ENCODE peak calls at places on chromosomes 3 and 15, in nine cellular contexts. One of them, this sample, is unnamed.

GRCh38 chr3:127889461-127889863 is 25.6 kb upstream of the KBTBD12 start:
- DNase-seq in cardiac muscle cell: peak
- DNase-seq in activated naive CD8-positive, alpha-beta T cell treated with anti-CD3 and anti-CD28 coated beads, Interleukin-2, amount 50 U/mL, for 24 hours: no peak
- DNase-seq in CD8-positive, alpha-beta memory T cell: no peak
- DNase-seq in aorta: no peak
- DNase-seq in natural killer cell: no peak
- DNase-seq in esophagus squamous epithelium: no peak
- DNase-seq in NCI-H146: no peak
- DNase-seq in RPMI7951: peak
- DNase-seq in this sample: no peak

GRCh38 chr15:31272558-31273257 is 53.9 kb upstream of the KLF13 start:
- DNase-seq in cardiac muscle cell: no peak
- DNase-seq in activated naive CD8-positive, alpha-beta T cell treated with anti-CD3 and anti-CD28 coated beads, Interleukin-2, amount 50 U/mL, for 24 hours: no peak
- DNase-seq in CD8-positive, alpha-beta memory T cell: no peak
- DNase-seq in aorta: peak
- DNase-seq in natural killer cell: peak
- DNase-seq in esophagus squamous epithelium: no peak
- DNase-seq in NCI-H146: no peak
- DNase-seq in RPMI7951: no peak
- DNase-seq in this sample: no peak

GRCh38 chr3:85476891-85477495 is 518.2 kb downstream of the CADM2 start:
- DNase-seq in cardiac muscle cell: no peak
- DNase-seq in activated naive CD8-positive, alpha-beta T cell treated with anti-CD3 and anti-CD28 coated beads, Interleukin-2, amount 50 U/mL, for 24 hours: no peak
- DNase-seq in CD8-positive, alpha-beta memory T cell: no peak
- DNase-seq in aorta: no peak
- DNase-seq in natural killer cell: no peak
- DNase-seq in esophagus squamous epithelium: no peak
- DNase-seq in NCI-H146: peak
- DNase-seq in RPMI7951: peak
- DNase-seq in this sample: no peak

GRCh38 chr3:15557511-15557946 is 36.0 kb upstream of the COLQ start:
- DNase-seq in cardiac muscle cell: peak
- DNase-seq in activated naive CD8-positive, alpha-beta T cell treated with anti-CD3 and anti-CD28 coated beads, Interleukin-2, amount 50 U/mL, for 24 hours: peak
- DNase-seq in CD8-positive, alpha-beta memory T cell: peak
- DNase-seq in aorta: no peak
- DNase-seq in natural killer cell: peak
- DNase-seq in esophagus squamous epithelium: peak
- DNase-seq in NCI-H146: peak
- DNase-seq in RPMI7951: peak
- DNase-seq in this sample: no peak

GRCh38 chr15:49962044-49962602 is 156.9 kb downstream of the ATP8B4 start:
- DNase-seq in cardiac muscle cell: peak
- DNase-seq in activated naive CD8-positive, alpha-beta T cell treated with anti-CD3 and anti-CD28 coated beads, Interleukin-2, amount 50 U/mL, for 24 hours: no peak
- DNase-seq in CD8-positive, alpha-beta memory T cell: no peak
- DNase-seq in aorta: no peak
- DNase-seq in natural killer cell: no peak
- DNase-seq in esophagus squamous epithelium: no peak
- DNase-seq in NCI-H146: no peak
- DNase-seq in RPMI7951: no peak
- DNase-seq in this sample: no peak

GRCh38 chr3:141485578-141486415 is 1.0 kb upstream of the RASA2 start:
- DNase-seq in cardiac muscle cell: peak
- DNase-seq in activated naive CD8-positive, alpha-beta T cell treated with anti-CD3 and anti-CD28 coated beads, Interleukin-2, amount 50 U/mL, for 24 hours: peak
- DNase-seq in CD8-positive, alpha-beta memory T cell: no peak
- DNase-seq in aorta: peak
- DNase-seq in natural killer cell: no peak
- DNase-seq in esophagus squamous epithelium: no peak
- DNase-seq in NCI-H146: no peak
- DNase-seq in RPMI7951: peak
- DNase-seq in this sample: no peak

GRCh38 chr3:8607285-8608040 is 37.1 kb downstream of the SSUH2 start:
- DNase-seq in cardiac muscle cell: peak
- DNase-seq in activated naive CD8-positive, alpha-beta T cell treated with anti-CD3 and anti-CD28 coated beads, Interleukin-2, amount 50 U/mL, for 24 hours: no peak
- DNase-seq in CD8-positive, alpha-beta memory T cell: no peak
- DNase-seq in aorta: peak
- DNase-seq in natural killer cell: no peak
- DNase-seq in esophagus squamous epithelium: no peak
- DNase-seq in NCI-H146: peak
- DNase-seq in RPMI7951: peak
- DNase-seq in this sample: no peak

GRCh38 chr3:170137971-170138370 is 43.6 kb downstream of the PHC3 start:
- DNase-seq in cardiac muscle cell: peak
- DNase-seq in activated naive CD8-positive, alpha-beta T cell treated with anti-CD3 and anti-CD28 coated beads, Interleukin-2, amount 50 U/mL, for 24 hours: no peak
- DNase-seq in CD8-positive, alpha-beta memory T cell: no peak
- DNase-seq in aorta: no peak
- DNase-seq in natural killer cell: no peak
- DNase-seq in esophagus squamous epithelium: no peak
- DNase-seq in NCI-H146: no peak
- DNase-seq in RPMI7951: no peak
- DNase-seq in this sample: no peak

GRCh38 chr15:101148881-101149664 is 102.8 kb downstream of the CHSY1 start:
- DNase-seq in cardiac muscle cell: peak
- DNase-seq in activated naive CD8-positive, alpha-beta T cell treated with anti-CD3 and anti-CD28 coated beads, Interleukin-2, amount 50 U/mL, for 24 hours: no peak
- DNase-seq in CD8-positive, alpha-beta memory T cell: no peak
- DNase-seq in aorta: no peak
- DNase-seq in natural killer cell: no peak
- DNase-seq in esophagus squamous epithelium: no peak
- DNase-seq in NCI-H146: no peak
- DNase-seq in RPMI7951: no peak
- DNase-seq in this sample: no peak

GRCh38 chr3:4680227-4680691 is 187.1 kb downstream of the ITPR1 start:
- DNase-seq in cardiac muscle cell: no peak
- DNase-seq in activated naive CD8-positive, alpha-beta T cell treated with anti-CD3 and anti-CD28 coated beads, Interleukin-2, amount 50 U/mL, for 24 hours: no peak
- DNase-seq in CD8-positive, alpha-beta memory T cell: no peak
- DNase-seq in aorta: no peak
- DNase-seq in natural killer cell: no peak
- DNase-seq in esophagus squamous epithelium: no peak
- DNase-seq in NCI-H146: no peak
- DNase-seq in RPMI7951: peak
- DNase-seq in this sample: no peak

GRCh38 chr3:169999433-169999832 is 32.8 kb downstream of the SEC62 start:
- DNase-seq in cardiac muscle cell: no peak
- DNase-seq in activated naive CD8-positive, alpha-beta T cell treated with anti-CD3 and anti-CD28 coated beads, Interleukin-2, amount 50 U/mL, for 24 hours: no peak
- DNase-seq in CD8-positive, alpha-beta memory T cell: no peak
- DNase-seq in aorta: no peak
- DNase-seq in natural killer cell: no peak
- DNase-seq in esophagus squamous epithelium: no peak
- DNase-seq in NCI-H146: no peak
- DNase-seq in RPMI7951: no peak
- DNase-seq in this sample: no peak

GRCh38 chr3:14625443-14625842 is 26.1 kb upstream of the CCDC174 start:
- DNase-seq in cardiac muscle cell: no peak
- DNase-seq in activated naive CD8-positive, alpha-beta T cell treated with anti-CD3 and anti-CD28 coated beads, Interleukin-2, amount 50 U/mL, for 24 hours: no peak
- DNase-seq in CD8-positive, alpha-beta memory T cell: no peak
- DNase-seq in aorta: no peak
- DNase-seq in natural killer cell: no peak
- DNase-seq in esophagus squamous epithelium: no peak
- DNase-seq in NCI-H146: no peak
- DNase-seq in RPMI7951: no peak
- DNase-seq in this sample: no peak

GRCh38 chr15:61205427-61205826 is 23.7 kb downstream of the RORA start:
- DNase-seq in cardiac muscle cell: peak
- DNase-seq in activated naive CD8-positive, alpha-beta T cell treated with anti-CD3 and anti-CD28 coated beads, Interleukin-2, amount 50 U/mL, for 24 hours: no peak
- DNase-seq in CD8-positive, alpha-beta memory T cell: no peak
- DNase-seq in aorta: no peak
- DNase-seq in natural killer cell: no peak
- DNase-seq in esophagus squamous epithelium: no peak
- DNase-seq in NCI-H146: no peak
- DNase-seq in RPMI7951: peak
- DNase-seq in this sample: no peak

GRCh38 chr15:27244047-27244446 is 273.1 kb downstream of the GABRG3 start:
- DNase-seq in cardiac muscle cell: no peak
- DNase-seq in activated naive CD8-positive, alpha-beta T cell treated with anti-CD3 and anti-CD28 coated beads, Interleukin-2, amount 50 U/mL, for 24 hours: no peak
- DNase-seq in CD8-positive, alpha-beta memory T cell: no peak
- DNase-seq in aorta: no peak
- DNase-seq in natural killer cell: no peak
- DNase-seq in esophagus squamous epithelium: no peak
- DNase-seq in NCI-H146: no peak
- DNase-seq in RPMI7951: no peak
- DNase-seq in this sample: no peak

GRCh38 chr3:175150812-175151411 is 291.8 kb downstream of the NAALADL2 start:
- DNase-seq in cardiac muscle cell: no peak
- DNase-seq in activated naive CD8-positive, alpha-beta T cell treated with anti-CD3 and anti-CD28 coated beads, Interleukin-2, amount 50 U/mL, for 24 hours: no peak
- DNase-seq in CD8-positive, alpha-beta memory T cell: no peak
- DNase-seq in aorta: no peak
- DNase-seq in natural killer cell: no peak
- DNase-seq in esophagus squamous epithelium: no peak
- DNase-seq in NCI-H146: peak
- DNase-seq in RPMI7951: no peak
- DNase-seq in this sample: no peak

GRCh38 chr3:170499562-170500156 is 81.0 kb downstream of the CLDN11 start:
- DNase-seq in cardiac muscle cell: peak
- DNase-seq in activated naive CD8-positive, alpha-beta T cell treated with anti-CD3 and anti-CD28 coated beads, Interleukin-2, amount 50 U/mL, for 24 hours: peak
- DNase-seq in CD8-positive, alpha-beta memory T cell: no peak
- DNase-seq in aorta: no peak
- DNase-seq in natural killer cell: no peak
- DNase-seq in esophagus squamous epithelium: no peak
- DNase-seq in NCI-H146: peak
- DNase-seq in RPMI7951: peak
- DNase-seq in this sample: no peak

GRCh38 chr3:171005648-171006047 is 20.9 kb downstream of the SLC2A2 start:
- DNase-seq in cardiac muscle cell: no peak
- DNase-seq in activated naive CD8-positive, alpha-beta T cell treated with anti-CD3 and anti-CD28 coated beads, Interleukin-2, amount 50 U/mL, for 24 hours: no peak
- DNase-seq in CD8-positive, alpha-beta memory T cell: no peak
- DNase-seq in aorta: no peak
- DNase-seq in natural killer cell: no peak
- DNase-seq in esophagus squamous epithelium: no peak
- DNase-seq in NCI-H146: no peak
- DNase-seq in RPMI7951: peak
- DNase-seq in this sample: no peak

GRCh38 chr15:62782100-62782791 is 260.3 kb upstream of the TPM1 start:
- DNase-seq in cardiac muscle cell: peak
- DNase-seq in activated naive CD8-positive, alpha-beta T cell treated with anti-CD3 and anti-CD28 coated beads, Interleukin-2, amount 50 U/mL, for 24 hours: no peak
- DNase-seq in CD8-positive, alpha-beta memory T cell: no peak
- DNase-seq in aorta: peak
- DNase-seq in natural killer cell: no peak
- DNase-seq in esophagus squamous epithelium: no peak
- DNase-seq in NCI-H146: peak
- DNase-seq in RPMI7951: peak
- DNase-seq in this sample: no peak

GRCh38 chr3:28328188-28329151 is 20.1 kb upstream of the ZCWPW2 start:
- DNase-seq in cardiac muscle cell: peak
- DNase-seq in activated naive CD8-positive, alpha-beta T cell treated with anti-CD3 and anti-CD28 coated beads, Interleukin-2, amount 50 U/mL, for 24 hours: no peak
- DNase-seq in CD8-positive, alpha-beta memory T cell: no peak
- DNase-seq in aorta: no peak
- DNase-seq in natural killer cell: no peak
- DNase-seq in esophagus squamous epithelium: no peak
- DNase-seq in NCI-H146: no peak
- DNase-seq in RPMI7951: peak
- DNase-seq in this sample: no peak

GRCh38 chr15:96303503-96304054 is 26.9 kb upstream of the NR2F2 start:
- DNase-seq in cardiac muscle cell: no peak
- DNase-seq in activated naive CD8-positive, alpha-beta T cell treated with anti-CD3 and anti-CD28 coated beads, Interleukin-2, amount 50 U/mL, for 24 hours: no peak
- DNase-seq in CD8-positive, alpha-beta memory T cell: no peak
- DNase-seq in aorta: no peak
- DNase-seq in natural killer cell: no peak
- DNase-seq in esophagus squamous epithelium: no peak
- DNase-seq in NCI-H146: no peak
- DNase-seq in RPMI7951: no peak
- DNase-seq in this sample: no peak

GRCh38 chr15:89068325-89068784 is 19.9 kb upstream of the ABHD2 start:
- DNase-seq in cardiac muscle cell: peak
- DNase-seq in activated naive CD8-positive, alpha-beta T cell treated with anti-CD3 and anti-CD28 coated beads, Interleukin-2, amount 50 U/mL, for 24 hours: peak
- DNase-seq in CD8-positive, alpha-beta memory T cell: no peak
- DNase-seq in aorta: peak
- DNase-seq in natural killer cell: peak
- DNase-seq in esophagus squamous epithelium: no peak
- DNase-seq in NCI-H146: no peak
- DNase-seq in RPMI7951: peak
- DNase-seq in this sample: peak

GRCh38 chr15:85463273-85463937 is 83.0 kb downstream of the AKAP13 start:
- DNase-seq in cardiac muscle cell: no peak
- DNase-seq in activated naive CD8-positive, alpha-beta T cell treated with anti-CD3 and anti-CD28 coated beads, Interleukin-2, amount 50 U/mL, for 24 hours: no peak
- DNase-seq in CD8-positive, alpha-beta memory T cell: no peak
- DNase-seq in aorta: no peak
- DNase-seq in natural killer cell: no peak
- DNase-seq in esophagus squamous epithelium: no peak
- DNase-seq in NCI-H146: no peak
- DNase-seq in RPMI7951: peak
- DNase-seq in this sample: no peak

GRCh38 chr3:71035886-71036285 is 547.6 kb downstream of the FOXP1 start:
- DNase-seq in cardiac muscle cell: no peak
- DNase-seq in activated naive CD8-positive, alpha-beta T cell treated with anti-CD3 and anti-CD28 coated beads, Interleukin-2, amount 50 U/mL, for 24 hours: no peak
- DNase-seq in CD8-positive, alpha-beta memory T cell: no peak
- DNase-seq in aorta: no peak
- DNase-seq in natural killer cell: no peak
- DNase-seq in esophagus squamous epithelium: no peak
- DNase-seq in NCI-H146: no peak
- DNase-seq in RPMI7951: no peak
- DNase-seq in this sample: no peak

GRCh38 chr3:69439683-69440270 is 53.9 kb upstream of the FRMD4B start:
- DNase-seq in cardiac muscle cell: peak
- DNase-seq in activated naive CD8-positive, alpha-beta T cell treated with anti-CD3 and anti-CD28 coated beads, Interleukin-2, amount 50 U/mL, for 24 hours: no peak
- DNase-seq in CD8-positive, alpha-beta memory T cell: no peak
- DNase-seq in aorta: no peak
- DNase-seq in natural killer cell: no peak
- DNase-seq in esophagus squamous epithelium: no peak
- DNase-seq in NCI-H146: no peak
- DNase-seq in RPMI7951: peak
- DNase-seq in this sample: no peak

This sample was measured in SIG-M5.